ENCODE peak calls at places on chromosomes 6 and 20, in five cellular contexts. One of them, this sample, is unnamed.

GRCh38 chr6:21582651-21583050 is 10.9 kb upstream of the SOX4 start:
- DNase-seq in midbrain: no peak
- DNase-seq in GM23338: no peak
- DNase-seq in kidney: no peak
- DNase-seq in D341Med: no peak
- DNase-seq in this sample: no peak

GRCh38 chr20:6708010-6708409 is 59.5 kb upstream of the BMP2 start:
- DNase-seq in kidney: peak
- DNase-seq in D341Med: no peak
- DNase-seq in GM23338: no peak
- DNase-seq in midbrain: no peak
- DNase-seq in this sample: peak

GRCh38 chr6:119620846-119621570 is 271.4 kb upstream of the MAN1A1 start:
- DNase-seq in midbrain: no peak
- DNase-seq in D341Med: no peak
- DNase-seq in GM23338: no peak
- DNase-seq in kidney: no peak
- DNase-seq in this sample: no peak

GRCh38 chr6:89950879-89951391 is 56.7 kb downstream of the GJA10 start:
- DNase-seq in kidney: no peak
- DNase-seq in midbrain: no peak
- DNase-seq in GM23338: no peak
- DNase-seq in D341Med: no peak
- DNase-seq in this sample: peak

GRCh38 chr20:11234181-11234969 is 560.6 kb upstream of the JAG1 start:
- DNase-seq in midbrain: no peak
- DNase-seq in GM23338: no peak
- DNase-seq in kidney: no peak
- DNase-seq in D341Med: no peak
- DNase-seq in this sample: no peak

GRCh38 chr6:37783025-37783825 is 36.3 kb upstream of the ZFAND3 start:
- DNase-seq in kidney: peak
- DNase-seq in midbrain: peak
- DNase-seq in GM23338: peak
- DNase-seq in D341Med: peak
- DNase-seq in this sample: no peak

GRCh38 chr6:155647354-155647753 is 191.7 kb upstream of the NOX3 start:
- DNase-seq in D341Med: no peak
- DNase-seq in midbrain: no peak
- DNase-seq in kidney: no peak
- DNase-seq in GM23338: peak
- DNase-seq in this sample: no peak

GRCh38 chr6:24847402-24847801 is 48.7 kb upstream of the ARMH2 start:
- DNase-seq in midbrain: no peak
- DNase-seq in GM23338: no peak
- DNase-seq in D341Med: no peak
- DNase-seq in kidney: no peak
- DNase-seq in this sample: peak

GRCh38 chr6:50922579-50923525 is 104.2 kb downstream of the TFAP2B start:
- DNase-seq in midbrain: no peak
- DNase-seq in kidney: no peak
- DNase-seq in GM23338: no peak
- DNase-seq in D341Med: no peak
- DNase-seq in this sample: no peak

GRCh38 chr6:47057830-47058540 is 15.9 kb upstream of the ADGRF1 start:
- DNase-seq in kidney: no peak
- DNase-seq in midbrain: no peak
- DNase-seq in D341Med: no peak
- DNase-seq in GM23338: no peak
- DNase-seq in this sample: no peak

GRCh38 chr6:31180500-31180899 is 10.0 kb upstream of the POU5F1 start:
- DNase-seq in kidney: peak
- DNase-seq in GM23338: peak
- DNase-seq in D341Med: no peak
- DNase-seq in midbrain: peak
- DNase-seq in this sample: peak

GRCh38 chr20:44736170-44737021 is 9.3 kb upstream of the KCNK15 start:
- DNase-seq in kidney: peak
- DNase-seq in midbrain: peak
- DNase-seq in D341Med: peak
- DNase-seq in GM23338: peak
- DNase-seq in this sample: peak

This sample was measured in posterior vena cava.